ENCODE peak calls at places on chromosomes 11 and 22, in six cellular contexts. L is non-pigmented ciliary epithelial cell, J is C1 segment of cervical spinal cord, B is AG08395, X is tibial nerve, V is SW 1271. Y is an unnamed sample.

GRCh38 chr11:32772731-32773130 is 21.7 kb downstream of the CCDC73 start:
- DNase-seq in V (no peak), L (no peak), X (no peak), J (no peak), B (no peak), Y (no peak)

GRCh38 chr11:115707180-115707905 is 203.1 kb upstream of the CADM1 start:
- DNase-seq in B (no peak), X (no peak), L (peak), V (no peak), J (no peak), Y (no peak)

GRCh38 chr22:42721045-42721434 is 370 bp upstream of the A4GALT start:
- DNase-seq in B (peak), X (no peak), J (no peak), V (no peak), L (no peak), Y (no peak)

GRCh38 chr22:37412445-37413250 is 14.6 kb downstream of the ELFN2 start:
- DNase-seq in J (no peak), B (no peak), X (no peak), L (no peak), V (no peak), Y (no peak)

GRCh38 chr22:50278461-50278860 is 8.3 kb upstream of the MAPK11 start:
- DNase-seq in V (no peak), X (no peak), L (no peak), J (no peak), B (no peak), Y (no peak)

GRCh38 chr11:69951821-69952590 is 126.1 kb upstream of the ANO1 start:
- DNase-seq in J (no peak), L (no peak), B (no peak), X (no peak), V (no peak), Y (no peak)

GRCh38 chr11:9461760-9462134 is 935 bp downstream of the ZNF143 start:
- DNase-seq in L (no peak), J (no peak), X (no peak), B (no peak), V (no peak), Y (peak)

GRCh38 chr22:26835929-26836528 is 178.6 kb downstream of the MIAT start:
- DNase-seq in J (peak), X (peak), L (no peak), B (peak), V (no peak), Y (peak)

GRCh38 chr11:127492025-127492424 is 491.5 kb upstream of the KIRREL3 start:
- DNase-seq in V (no peak), X (no peak), L (no peak), B (no peak), J (no peak), Y (peak)

GRCh38 chr11:17636721-17637120 is 82.7 kb upstream of the MYOD1 start:
- DNase-seq in J (no peak), X (no peak), V (no peak), B (no peak), L (no peak), Y (no peak)

GRCh38 chr22:49995413-49996191 is 17.0 kb downstream of the IL17REL start:
- DNase-seq in X (no peak), V (no peak), J (no peak), B (no peak), L (no peak), Y (no peak)

GRCh38 chr22:29314537-29315285 is 786 bp downstream of the RASL10A start:
- DNase-seq in B (no peak), J (no peak), X (no peak), L (no peak), V (no peak), Y (no peak)

GRCh38 chr22:36725366-36726006 is 21.9 kb upstream of the CACNG2 start:
- DNase-seq in L (no peak), J (no peak), V (no peak), X (no peak), B (no peak), Y (no peak)

GRCh38 chr11:70466596-70466995 is 68.3 kb downstream of the CTTN start:
- DNase-seq in L (no peak), B (no peak), J (no peak), X (no peak), V (no peak), Y (no peak)

GRCh38 chr22:41828516-41828915 is 4.4 kb upstream of the SREBF2 start:
- DNase-seq in J (no peak), X (no peak), B (no peak), V (no peak), L (no peak), Y (no peak)

GRCh38 chr11:107770546-107770945 is 58.7 kb upstream of the SLN start:
- DNase-seq in L (peak), X (no peak), J (no peak), V (no peak), B (peak), Y (no peak)

GRCh38 chr22:21949569-21949918 is 3.1 kb downstream of the PPM1F start:
- DNase-seq in V (no peak), J (no peak), L (no peak), B (no peak), X (no peak), Y (no peak)

GRCh38 chr11:57890521-57890920 is 128.9 kb downstream of the CTNND1 start:
- DNase-seq in L (no peak), X (no peak), J (no peak), V (no peak), B (no peak), Y (no peak)

GRCh38 chr11:57131080-57131790 is 50.5 kb upstream of the LRRC55 start:
- DNase-seq in V (no peak), B (peak), X (no peak), L (no peak), J (no peak), Y (no peak)

GRCh38 chr11:84117394-84117793 is 831.2 kb upstream of the CCDC90B start:
- DNase-seq in X (no peak), B (no peak), V (no peak), J (no peak), L (peak), Y (no peak)

GRCh38 chr11:21446939-21447590 is 745.8 kb upstream of the ANO5 start:
- DNase-seq in J (no peak), L (no peak), B (no peak), V (no peak), X (no peak), Y (no peak)